ENCODE peak calls at places on chromosomes 7 and 10, in seven cellular contexts. S, T, P, Q, N, K and C are unnamed samples.

GRCh38 chr10:100338434-100339036 is 8.5 kb upstream of the SCD start:
- DNase-seq in N (peak), P (peak), K (peak), T (no peak), Q (peak), S (peak), C (peak)

GRCh38 chr7:142357953-142358520 is 100.2 kb upstream of the PRSS58 start:
- DNase-seq in N (no peak), T (peak), K (peak), P (no peak), Q (no peak), S (peak), C (peak)

GRCh38 chr10:13062813-13063212 is 37.1 kb upstream of the OPTN start:
- DNase-seq in Q (no peak), N (no peak), P (no peak), T (no peak), K (peak), S (no peak), C (no peak)

GRCh38 chr10:55242544-55242943 is 441.5 kb upstream of the PCDH15 start:
- DNase-seq in S (no peak), T (no peak), K (no peak), P (no peak), N (no peak), Q (no peak), C (no peak)

GRCh38 chr10:35569111-35569707 is 35.9 kb upstream of the GJD4 start:
- DNase-seq in S (no peak), T (no peak), P (no peak), N (no peak), K (no peak), Q (no peak), C (no peak)

GRCh38 chr7:116041615-116042014 is 11.1 kb upstream of the TFEC start:
- DNase-seq in Q (no peak), T (no peak), P (no peak), N (no peak), K (no peak), S (no peak), C (no peak)

GRCh38 chr7:88239852-88240251 is 20.0 kb upstream of the SRI start:
- DNase-seq in Q (no peak), T (no peak), S (no peak), N (no peak), P (no peak), K (no peak), C (no peak)

GRCh38 chr7:137475966-137476365 is 132.4 kb upstream of the PTN start:
- DNase-seq in T (peak), P (no peak), N (no peak), S (no peak), K (no peak), Q (peak), C (no peak)

GRCh38 chr10:130686680-130687300 is 550.6 kb downstream of the GLRX3 start:
- DNase-seq in P (no peak), Q (no peak), T (no peak), S (peak), N (no peak), K (no peak), C (no peak)

GRCh38 chr10:62077330-62078015 is 176.0 kb downstream of the ARID5B start:
- DNase-seq in K (no peak), S (no peak), Q (no peak), T (no peak), N (no peak), P (no peak), C (no peak)

GRCh38 chr7:94303736-94304135 is 91.0 kb upstream of the COL1A2 start:
- DNase-seq in T (peak), S (no peak), K (no peak), N (no peak), P (no peak), Q (no peak), C (no peak)

GRCh38 chr7:39133088-39133487 is 155.4 kb downstream of the POU6F2 start:
- DNase-seq in K (no peak), T (no peak), P (no peak), Q (no peak), S (no peak), N (no peak), C (no peak)

GRCh38 chr10:11863353-11864105 is 40.4 kb downstream of the PROSER2 start:
- DNase-seq in T (no peak), Q (no peak), S (no peak), K (peak), N (peak), P (peak), C (peak)

GRCh38 chr7:140308060-140308459 is 90.3 kb downstream of the SLC37A3 start:
- DNase-seq in K (no peak), T (no peak), Q (no peak), S (no peak), P (no peak), N (no peak), C (no peak)

GRCh38 chr7:155676052-155676451 is 31.6 kb downstream of the RBM33 start:
- DNase-seq in T (no peak), N (no peak), Q (no peak), S (no peak), P (no peak), K (no peak), C (no peak)